ENCODE peak calls at places on chromosomes 13 and 19, in eight cellular contexts. O is stomach, E is K562, K is H1, C is ovary, Y is sigmoid colon, D is suprapubic skin, M is upper lobe of left lung. I is an unnamed sample.

GRCh38 chr13:99057310-99057975 is 79.6 kb upstream of the DOCK9 start:
- DNase-seq in E (no peak), K (no peak), M (no peak), O (no peak), D (no peak), Y (no peak), C (no peak), I (no peak)

GRCh38 chr13:84606616-84607015 is 724.3 kb upstream of the SLITRK1 start:
- DNase-seq in D (no peak), Y (no peak), K (no peak), E (no peak), M (no peak), O (no peak), C (no peak), I (no peak)

GRCh38 chr19:39514840-39515550 is at the start of gene SELENOV:
- DNase-seq in C (no peak), D (no peak), K (no peak), M (peak; percentile 79), E (peak; percentile 64), O (no peak), Y (no peak), I (no peak)

GRCh38 chr19:38221919-38222828 is 1.8 kb downstream of the DPF1 start:
- DNase-seq in D (no peak), O (no peak), Y (no peak), K (no peak), E (no peak), M (peak; percentile 81), C (no peak), I (no peak)

GRCh38 chr13:42041017-42041683 is 7.3 kb upstream of the DGKH start:
- DNase-seq in Y (peak; percentile 74), K (no peak), C (peak; percentile 57), E (peak; percentile 22), D (peak; percentile 76), M (peak; percentile 90), O (peak; percentile 60), I (peak; percentile 11)

GRCh38 chr13:79512950-79513349 is 32.0 kb downstream of the NDFIP2 start:
- DNase-seq in E (no peak), D (no peak), K (no peak), C (no peak), O (no peak), M (no peak), Y (no peak), I (no peak)

GRCh38 chr13:107099661-107100060 is 531.7 kb upstream of the ARGLU1 start:
- DNase-seq in D (no peak), Y (no peak), M (no peak), O (no peak), C (no peak), K (no peak), E (no peak), I (no peak)

GRCh38 chr19:41307954-41308449 is 2.0 kb upstream of the CCDC97 start:
- DNase-seq in Y (no peak), M (no peak), D (no peak), O (no peak), C (peak; percentile 21), E (no peak), K (no peak), I (no peak)

GRCh38 chr19:10269333-10270179 is 1.4 kb upstream of the ICAM1 start:
- DNase-seq in M (peak; percentile 99), E (peak; percentile 88), D (peak; percentile 93), K (no peak), C (peak; percentile 85), Y (peak; percentile 89), O (peak; percentile 88), I (no peak)

GRCh38 chr13:80341098-80341701 is at the start of gene SPRY2:
- DNase-seq in E (peak; percentile 67), O (peak; percentile 93), M (peak; percentile 97), C (peak; percentile 88), D (peak; percentile 96), K (peak; percentile 89), Y (peak; percentile 97), I (no peak)

GRCh38 chr19:7417671-7418324 is 69.1 kb downstream of the ARHGEF18 start:
- DNase-seq in D (no peak), O (no peak), E (peak; percentile 51), M (no peak), C (no peak), Y (no peak), K (no peak), I (no peak)

GRCh38 chr13:25292301-25292700 is 5.0 kb upstream of the MTMR6 start:
- DNase-seq in K (no peak), O (no peak), Y (no peak), M (no peak), E (peak; percentile 20), C (no peak), D (no peak), I (no peak)

GRCh38 chr19:15536350-15536749 is 28.0 kb downstream of the CYP4F22 start:
- DNase-seq in O (no peak), Y (no peak), K (no peak), C (no peak), E (no peak), M (no peak), D (no peak), I (no peak)

GRCh38 chr19:15538774-15539173 is 30.4 kb downstream of the CYP4F22 start:
- DNase-seq in M (no peak), O (no peak), D (no peak), Y (no peak), E (no peak), K (no peak), C (no peak), I (no peak)

GRCh38 chr19:15539638-15540037 is 31.3 kb downstream of the CYP4F22 start:
- DNase-seq in C (no peak), Y (no peak), O (no peak), M (no peak), E (no peak), K (no peak), D (no peak), I (peak; percentile 11)

GRCh38 chr19:15532779-15533521 is 24.6 kb downstream of the CYP4F22 start:
- DNase-seq in C (no peak), D (no peak), Y (no peak), K (no peak), O (no peak), E (peak; percentile 13), M (no peak), I (peak; percentile 25)

DNA sequence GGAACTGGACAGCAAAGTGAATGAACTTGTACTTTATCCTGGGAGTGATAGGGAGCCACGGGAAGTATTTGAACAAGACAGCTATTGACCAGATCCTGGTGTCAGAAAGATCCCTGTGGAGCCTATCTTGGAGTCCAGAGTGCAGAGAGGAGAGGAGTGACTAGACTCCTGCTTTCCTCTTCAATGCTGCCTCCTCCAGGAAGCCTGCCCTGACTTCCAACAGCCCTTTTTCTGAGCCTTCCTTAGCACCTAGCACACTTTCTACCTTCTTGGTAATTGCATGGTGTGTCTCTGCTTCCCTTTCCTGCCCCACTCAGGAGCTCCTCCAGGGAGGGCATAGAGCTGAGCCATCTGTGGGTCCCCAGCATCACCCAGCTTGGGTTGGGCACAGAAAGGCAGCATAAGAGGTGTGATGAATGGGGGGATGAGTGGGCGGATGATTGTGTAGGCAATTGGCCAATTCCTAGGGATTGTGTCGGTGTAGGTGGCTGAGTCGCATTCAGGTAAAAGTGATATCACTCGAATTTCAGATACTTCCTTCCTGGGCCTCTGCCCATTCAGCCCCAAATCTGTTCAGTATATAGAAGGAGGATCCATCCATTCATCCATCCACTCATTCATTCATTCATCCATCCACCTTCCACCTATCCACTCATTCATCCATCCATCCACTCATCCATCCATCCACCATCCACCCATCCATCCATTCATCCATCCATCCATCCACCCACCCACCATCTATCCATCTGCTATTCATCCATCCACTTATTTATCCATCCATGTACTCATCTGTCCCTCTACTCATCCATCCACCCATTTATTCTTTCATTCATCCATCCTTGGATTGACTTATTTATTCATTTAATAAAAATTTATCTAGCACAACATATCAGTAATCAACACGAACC is 26.9 kb downstream of the CYP4F22 start:
- DNase-seq in K (no peak), O (no peak), Y (no peak), D (no peak), C (no peak), M (no peak), E (no peak), I (no peak)
- TF ChIP-seq EP300 in K (no peak), O (no peak), Y (no peak), D (no peak), C (no peak), M (no peak), E (no peak), I (no peak)

GRCh38 chr19:28170066-28170465 is 1042.9 kb downstream of the UQCRFS1 start:
- DNase-seq in C (no peak), D (no peak), K (no peak), O (no peak), Y (no peak), M (no peak), E (no peak), I (no peak)
- TF ChIP-seq EP300 in C (no peak), D (no peak), K (no peak), O (no peak), Y (no peak), M (no peak), E (no peak), I (no peak)

DNA sequence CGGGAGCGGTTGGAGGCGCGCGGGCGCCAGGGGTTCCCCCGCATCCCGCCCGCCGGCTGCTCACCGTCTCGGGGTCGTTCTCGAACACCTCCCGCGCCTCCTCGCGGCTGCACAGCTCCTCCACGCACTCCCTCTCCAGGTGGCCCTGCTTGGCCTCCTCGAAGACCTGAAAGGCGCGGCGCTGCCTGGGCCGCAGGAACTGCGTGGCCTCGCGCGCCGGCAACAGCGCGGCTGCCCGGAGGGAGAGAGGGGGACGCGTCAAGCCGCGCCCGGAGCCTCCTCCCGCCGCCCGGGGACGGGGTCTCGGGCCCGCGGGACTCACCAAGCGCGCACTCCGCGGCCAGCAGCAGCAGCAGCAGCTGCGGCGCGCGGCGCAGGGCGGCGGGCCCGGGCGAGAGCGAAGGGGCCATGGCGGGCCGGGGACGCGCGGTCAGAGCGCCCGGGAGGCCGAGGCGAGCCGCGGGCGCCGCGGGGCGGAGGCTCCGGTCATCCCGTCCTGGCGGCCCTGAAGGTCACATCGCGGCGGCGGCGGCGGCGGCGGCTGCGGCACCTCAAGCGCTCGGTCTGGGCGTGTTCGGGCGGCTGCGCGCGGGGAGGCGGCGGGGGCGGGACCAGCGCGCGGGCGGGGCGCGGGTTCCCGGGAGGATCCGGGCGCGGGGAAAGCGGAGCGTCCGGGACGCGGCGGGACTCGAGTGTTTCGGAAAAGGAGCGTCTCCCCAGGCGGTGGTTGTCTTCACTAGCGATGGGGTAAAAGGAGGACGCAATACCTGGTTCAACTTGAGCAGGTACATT is at the start of gene GAS6:
- DNase-seq in E (peak; percentile 65), O (peak; percentile 72), K (no peak), M (peak; percentile 94), D (peak; percentile 76), Y (no peak), C (peak; percentile 75), I (no peak)
- TF ChIP-seq EP300 in E (no peak), O (no peak), K (no peak), M (no peak), D (no peak), Y (no peak), C (no peak), I (no peak)

DNA sequence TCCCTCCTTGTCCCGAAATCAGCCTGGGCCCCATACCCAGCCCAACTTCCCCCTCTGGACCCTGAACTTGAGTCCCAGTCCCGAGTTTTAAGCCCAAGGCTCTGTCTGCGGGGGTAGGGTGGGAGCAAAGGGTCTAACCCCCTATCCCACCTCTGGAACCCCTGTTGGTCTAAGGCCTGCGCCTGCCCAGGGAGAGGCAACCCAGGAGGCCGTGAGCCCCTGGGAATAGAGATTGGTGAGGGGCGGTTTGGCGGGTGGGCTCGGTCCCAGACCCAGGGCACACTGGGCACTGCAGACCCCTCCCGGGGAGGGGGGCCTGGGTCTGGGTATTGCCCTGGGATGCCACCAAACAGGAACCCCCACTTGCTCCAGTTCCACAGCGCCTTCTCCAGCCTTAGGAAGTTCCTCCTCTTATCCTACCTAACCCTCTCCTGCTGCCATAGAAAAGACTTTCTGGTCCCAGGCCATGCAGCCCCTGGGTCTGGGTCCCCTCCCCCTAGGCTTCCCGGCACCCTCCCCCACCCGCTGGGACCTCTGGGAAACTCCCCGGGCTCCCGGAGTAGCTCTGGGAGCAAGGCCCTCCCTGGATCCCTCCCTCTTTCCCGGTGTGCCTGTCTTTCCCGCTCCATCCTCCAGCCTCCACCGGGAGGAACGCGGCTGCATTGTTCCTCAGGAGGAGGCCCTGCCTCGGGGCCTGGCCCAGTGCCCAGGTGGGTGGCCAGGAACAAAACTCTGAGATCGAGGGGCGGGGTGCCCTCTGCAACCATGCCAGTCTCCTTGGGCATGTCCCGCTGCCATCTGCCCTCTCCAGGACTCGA is 33.6 kb upstream of the NANOS3 start:
- DNase-seq in O (peak; percentile 78), C (peak; percentile 75), K (no peak), Y (peak; percentile 86), M (peak; percentile 86), D (peak; percentile 92), E (no peak), I (no peak)
- TF ChIP-seq EP300 in O (no peak), C (no peak), K (no peak), Y (no peak), M (no peak), D (no peak), E (no peak), I (no peak)